ENCODE peak calls at places on chromosomes 4 and X, in nine cellular contexts. O is progenitor cell of endocrine pancreas, T is HFFc6, S is transverse colon, P is psoas muscle, X is endothelial cell of umbilical vein, K is gastrocnemius medialis, H is sigmoid colon, Z is glutamatergic neuron. Y is an unnamed sample.

GRCh38 chr4:5863461-5864113 is 29.3 kb downstream of the CRMP1 start:
- DNase-seq in O (no peak), X (peak), T (peak), S (no peak), Z (no peak), P (no peak), H (no peak), K (no peak), Y (no peak)

GRCh38 chrX:111876646-111877045 is 665 bp downstream of the TRPC5OS start:
- DNase-seq in S (no peak), O (no peak), K (no peak), P (no peak), Z (no peak), T (no peak), H (no peak), X (no peak), Y (no peak)

GRCh38 chr4:109207060-109207459 is 95.4 kb downstream of the COL25A1 start:
- DNase-seq in P (no peak), H (no peak), K (no peak), T (peak), O (no peak), X (peak), S (no peak), Z (no peak), Y (no peak)

GRCh38 chr4:172188248-172188976 is 375.2 kb downstream of the GALNTL6 start:
- DNase-seq in X (no peak), T (no peak), S (no peak), P (no peak), H (no peak), O (no peak), K (no peak), Z (no peak), Y (no peak)

GRCh38 chr4:94806376-94806775 is 48.6 kb downstream of the BMPR1B start:
- DNase-seq in T (no peak), S (no peak), P (no peak), H (no peak), K (no peak), X (peak), Z (no peak), O (no peak), Y (no peak)

GRCh38 chr4:128068927-128069326 is 7.8 kb downstream of the LARP1B start:
- DNase-seq in O (no peak), K (no peak), X (peak), S (no peak), Z (peak), H (no peak), P (no peak), T (peak), Y (no peak)

GRCh38 chrX:71536285-71536684 is 3.4 kb downstream of the OGT start:
- DNase-seq in H (no peak), X (no peak), K (no peak), Z (no peak), S (no peak), T (no peak), O (no peak), P (no peak), Y (no peak)

GRCh38 chrX:130715299-130715698 is 187.7 kb downstream of the ENOX2 start:
- DNase-seq in Z (no peak), X (no peak), O (no peak), H (no peak), S (no peak), P (no peak), K (peak), T (peak), Y (no peak)

GRCh38 chr4:144989306-144989705 is 108.7 kb downstream of the ANAPC10 start:
- DNase-seq in H (no peak), Z (no peak), P (no peak), K (no peak), O (no peak), T (no peak), S (no peak), X (no peak), Y (no peak)

GRCh38 chrX:20906571-20906970 is 467.6 kb upstream of the CNKSR2 start:
- DNase-seq in T (no peak), X (no peak), K (no peak), Z (no peak), H (no peak), O (no peak), S (no peak), P (no peak), Y (no peak)

GRCh38 chr4:680565-680930 is 6.2 kb downstream of the MYL5 start:
- DNase-seq in O (no peak), X (no peak), T (no peak), H (peak), P (peak), S (peak), K (no peak), Z (peak), Y (peak)

GRCh38 chr4:31094474-31094873 is 374.3 kb downstream of the PCDH7 start:
- DNase-seq in H (no peak), S (no peak), Z (no peak), P (no peak), O (no peak), K (no peak), T (no peak), X (peak), Y (no peak)

GRCh38 chr4:41446391-41446790 is 91.6 kb upstream of the LIMCH1 start:
- DNase-seq in S (no peak), H (no peak), Z (no peak), P (no peak), K (no peak), T (no peak), O (no peak), X (no peak), Y (no peak)

GRCh38 chr4:77044458-77045124 is 31.2 kb downstream of the CCNI start:
- DNase-seq in X (peak), S (no peak), O (no peak), T (peak), H (no peak), Z (no peak), K (no peak), P (no peak), Y (no peak)

GRCh38 chr4:142404191-142404611 is 441.9 kb downstream of the INPP4B start:
- DNase-seq in P (peak), X (peak), T (peak), K (peak), Z (no peak), S (no peak), O (no peak), H (no peak), Y (no peak)

GRCh38 chr4:105107105-105107856 is 39.4 kb upstream of the TET2 start:
- DNase-seq in Z (peak), P (no peak), K (no peak), S (no peak), X (no peak), H (no peak), O (no peak), T (no peak), Y (no peak)

GRCh38 chr4:52822583-52823477 is 39.3 kb upstream of the RASL11B start:
- DNase-seq in S (no peak), Z (no peak), X (no peak), H (no peak), T (peak), O (no peak), P (no peak), K (no peak), Y (no peak)

GRCh38 chr4:128322311-128322710 is 34.7 kb upstream of the PGRMC2 start:
- DNase-seq in O (no peak), Z (no peak), S (no peak), H (no peak), P (no peak), T (peak), X (peak), K (no peak), Y (no peak)

GRCh38 chr4:155854597-155855226 is 11.4 kb downstream of the ASIC5 start:
- DNase-seq in K (no peak), T (peak), X (no peak), H (no peak), O (no peak), Z (no peak), P (no peak), S (no peak), Y (no peak)

GRCh38 chrX:12978205-12979010 is 3.5 kb downstream of the TMSB4X start:
- DNase-seq in X (peak), S (peak), H (peak), Z (peak), P (peak), O (no peak), K (peak), T (peak), Y (peak)

GRCh38 chr4:98951710-98952109 is 22.8 kb upstream of the EIF4E start:
- DNase-seq in S (no peak), X (no peak), T (no peak), O (no peak), H (no peak), K (no peak), P (no peak), Z (no peak), Y (no peak)

GRCh38 chrX:48894891-48895290 is 2.7 kb downstream of the TIMM17B start:
- DNase-seq in X (no peak), H (no peak), T (no peak), S (no peak), P (no peak), K (no peak), O (no peak), Z (no peak), Y (no peak)

GRCh38 chr4:123478859-123479345 is 82.3 kb downstream of the SPRY1 start:
- DNase-seq in P (no peak), T (peak), X (no peak), Z (no peak), K (peak), O (no peak), H (no peak), S (peak), Y (peak)

GRCh38 chr4:150127757-150128156 is 49.5 kb downstream of the DCLK2 start:
- DNase-seq in X (no peak), T (peak), Z (no peak), P (no peak), S (no peak), O (no peak), H (no peak), K (no peak), Y (no peak)

GRCh38 chr4:68535976-68536375 is 40.1 kb downstream of the UGT2B17 start:
- DNase-seq in X (no peak), O (no peak), K (no peak), H (no peak), P (no peak), T (no peak), Z (no peak), S (no peak), Y (no peak)

GRCh38 chr4:159395693-159396092 is 292.8 kb downstream of the RAPGEF2 start:
- DNase-seq in P (no peak), H (no peak), O (no peak), K (no peak), T (no peak), S (no peak), X (no peak), Z (no peak), Y (no peak)

GRCh38 chr4:10403633-10404445 is 53.4 kb downstream of the ZNF518B start:
- DNase-seq in X (peak), T (peak), Z (no peak), O (no peak), S (peak), P (no peak), K (no peak), H (no peak), Y (no peak)

GRCh38 chr4:24921491-24921890 is 8.6 kb upstream of the CCDC149 start:
- DNase-seq in P (no peak), K (no peak), H (no peak), X (no peak), Z (no peak), O (no peak), S (no peak), T (no peak), Y (no peak)

GRCh38 chr4:24917076-24917856 is 4.4 kb upstream of the CCDC149 start:
- DNase-seq in Z (no peak), X (no peak), K (no peak), T (no peak), P (no peak), S (no peak), O (no peak), H (no peak), Y (peak)

GRCh38 chr4:24922988-24923387 is 10.1 kb upstream of the CCDC149 start:
- DNase-seq in O (no peak), T (no peak), H (no peak), Z (no peak), S (no peak), X (no peak), P (no peak), K (no peak), Y (no peak)

GRCh38 chr4:24922416-24922815 is 9.6 kb upstream of the CCDC149 start:
- DNase-seq in S (no peak), X (no peak), K (no peak), T (peak), Z (no peak), O (no peak), P (no peak), H (no peak), Y (no peak)

DNA sequence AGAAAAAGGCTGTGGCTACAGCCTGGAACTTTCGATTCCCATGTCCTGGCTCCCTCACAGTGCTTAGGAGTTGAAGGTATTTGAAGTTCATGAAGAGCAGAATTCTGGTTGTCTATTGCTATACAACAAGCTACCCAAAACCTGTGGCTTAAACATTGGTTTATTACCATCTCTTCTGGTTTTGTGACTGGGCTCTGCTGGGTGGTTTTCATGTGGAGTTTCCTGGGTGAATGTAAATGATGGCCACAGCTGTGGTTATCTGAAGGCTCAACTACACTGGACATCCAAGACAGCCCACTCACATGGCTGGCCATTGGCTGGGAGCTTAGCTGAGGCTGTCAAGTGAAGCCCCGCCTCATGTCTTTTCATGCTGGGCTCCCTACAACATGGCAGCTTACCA is 7.2 kb upstream of the CCDC149 start:
- DNase-seq in Z (no peak), P (no peak), H (no peak), S (no peak), K (no peak), T (no peak), X (no peak), O (no peak), Y (no peak)
- TF ChIP-seq CTCF in Z (no peak), P (no peak), H (no peak), S (no peak), K (no peak), T (no peak), X (no peak), O (no peak), Y (no peak)

DNA sequence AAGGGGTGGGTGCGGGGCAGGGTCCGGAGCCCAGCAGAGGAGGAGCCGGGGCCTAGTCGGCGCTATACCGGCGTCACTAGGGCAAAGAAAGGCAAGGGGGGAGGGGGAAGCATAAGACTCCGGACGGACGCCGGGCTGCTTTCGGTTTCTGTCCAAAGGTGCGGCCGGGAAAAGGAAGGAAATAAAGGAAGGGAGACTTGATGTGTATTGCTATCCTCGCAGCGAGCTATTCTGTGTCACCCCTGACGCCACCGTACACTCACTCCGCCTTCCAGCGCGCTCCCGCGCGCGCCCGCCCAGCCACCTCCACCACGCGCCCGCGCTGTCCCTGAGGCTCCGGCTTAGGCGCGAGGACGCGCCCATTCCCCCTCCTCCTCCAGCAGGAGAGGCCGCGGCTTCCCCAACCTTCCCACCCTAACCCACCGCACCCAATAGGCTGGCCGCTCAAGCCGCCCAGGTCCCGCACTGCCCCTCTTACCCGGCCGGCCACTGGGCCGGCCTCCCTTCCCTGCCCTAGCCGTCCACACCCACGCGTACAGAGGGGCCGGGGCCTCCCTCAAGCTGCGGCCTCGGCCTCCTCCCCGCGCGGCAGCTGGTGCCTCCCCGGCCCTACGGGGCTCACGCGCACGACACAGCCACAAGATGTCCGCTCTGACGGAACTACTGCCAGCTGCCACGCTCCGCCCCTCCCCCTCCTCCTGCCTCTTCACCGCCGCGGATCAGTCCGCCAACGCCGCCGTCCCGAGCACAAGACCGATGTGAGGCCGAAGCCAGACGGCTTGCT is at the start of gene UBE2D3:
- DNase-seq in Z (peak), X (peak), P (peak), O (peak), T (peak), H (peak), K (peak), S (peak), Y (peak)
- TF ChIP-seq CTCF in Z (no peak), X (no peak), P (no peak), O (no peak), T (peak), H (no peak), K (no peak), S (no peak), Y (no peak)

GRCh38 chrX:23779025-23779424 is 3.9 kb upstream of the SAT1 start:
- DNase-seq in O (no peak), Z (no peak), T (peak), P (no peak), X (peak), K (no peak), H (no peak), S (no peak), Y (no peak)
- TF ChIP-seq CTCF in O (peak), Z (no peak), T (peak), P (no peak), X (no peak), K (no peak), H (no peak), S (no peak), Y (no peak)

GRCh38 chr4:2057382-2058065 is 1.6 kb upstream of the NAT8L start:
- DNase-seq in O (no peak), P (no peak), K (no peak), T (no peak), Z (peak), X (no peak), H (no peak), S (no peak), Y (no peak)

GRCh38 chr4:2059726-2060577 is 825 bp downstream of the NAT8L start:
- DNase-seq in O (no peak), K (no peak), P (no peak), S (no peak), H (no peak), X (no peak), T (no peak), Z (peak), Y (peak)

GRCh38 chr4:2060578-2061207 is 1.6 kb downstream of the NAT8L start:
- DNase-seq in H (no peak), P (peak), S (peak), O (peak), K (no peak), X (no peak), Z (peak), T (no peak), Y (peak)

GRCh38 chr4:2059034-2059725 is at the start of gene NAT8L:
- DNase-seq in H (no peak), Z (peak), S (no peak), O (no peak), K (no peak), P (peak), X (no peak), T (no peak), Y (peak)

GRCh38 chr4:2058264-2059033 is 678 bp upstream of the NAT8L start:
- DNase-seq in T (no peak), Z (peak), K (no peak), H (no peak), X (no peak), P (peak), S (no peak), O (peak), Y (peak)
- TF ChIP-seq CTCF in T (no peak), Z (no peak), K (no peak), H (no peak), X (no peak), P (no peak), S (no peak), O (no peak), Y (no peak)

DNA sequence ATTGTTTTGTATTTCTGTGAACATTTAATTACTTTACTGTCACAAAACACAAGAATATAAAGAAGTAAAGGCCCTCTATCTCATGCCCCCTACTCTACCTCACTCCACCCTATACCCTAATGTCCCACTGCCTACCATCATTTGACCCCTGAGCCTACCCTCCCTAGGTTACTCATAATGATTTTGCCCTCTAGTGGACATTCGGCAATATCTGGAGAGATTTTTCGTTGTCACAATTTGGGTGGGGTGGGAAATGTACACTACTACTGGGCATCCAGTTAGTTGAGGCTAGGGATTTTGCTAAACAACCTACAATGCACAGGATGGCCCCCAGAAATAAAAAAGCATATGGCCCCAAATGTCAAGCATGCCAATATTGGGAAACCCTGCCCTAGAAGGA is 10.2 kb downstream of the TEX13A start:
- DNase-seq in O (no peak), H (no peak), Z (no peak), P (no peak), X (no peak), T (no peak), S (no peak), K (no peak), Y (no peak)
- TF ChIP-seq CTCF in O (no peak), H (no peak), Z (peak), P (peak), X (no peak), T (peak), S (no peak), K (no peak), Y (no peak)